ENCODE peak calls at places on chromosomes 12 and 14, in four cellular contexts. F is progenitor cell of endocrine pancreas, Z is fibroblast of villous mesenchyme, N is GM19239. A is an unnamed sample.

GRCh38 chr12:90712671-90713070 is 242.3 kb downstream of the CCER1 start:
- DNase-seq in Z (no peak), N (no peak), F (no peak), A (no peak)

GRCh38 chr12:116102019-116102418 is 175.5 kb downstream of the MED13L start:
- DNase-seq in N (no peak), F (no peak), Z (no peak), A (no peak)

GRCh38 chr12:12839886-12840285 is 26.7 kb downstream of the DDX47 start:
- DNase-seq in F (no peak), Z (peak), N (no peak), A (no peak)

GRCh38 chr12:49366652-49367380 is 446 bp upstream of the SPATS2 start:
- DNase-seq in Z (peak), F (peak), N (peak), A (peak)

GRCh38 chr12:55929306-55929791 is 1.6 kb upstream of the DGKA start:
- DNase-seq in F (no peak), N (peak), Z (no peak), A (no peak)

GRCh38 chr14:23951590-23952143 is 1.9 kb upstream of the DHRS4 start:
- DNase-seq in F (no peak), Z (no peak), N (no peak), A (no peak)

GRCh38 chr14:76924363-76925151 is 98.3 kb downstream of the LRRC74A start:
- DNase-seq in N (no peak), F (peak), Z (no peak), A (peak)

GRCh38 chr14:54567634-54568561 is 970 bp downstream of the SAMD4A start:
- DNase-seq in F (peak), Z (peak), N (peak), A (no peak)

GRCh38 chr14:55160989-55161388 is 30.4 kb downstream of the DLGAP5 start:
- DNase-seq in N (no peak), Z (peak), F (no peak), A (no peak)

GRCh38 chr12:125683748-125684381 is 618.6 kb downstream of the AACS start:
- DNase-seq in Z (no peak), N (peak), F (peak), A (no peak)

GRCh38 chr12:120980800-120981368 is 2.5 kb downstream of the HNF1A start:
- DNase-seq in Z (no peak), F (peak), N (no peak), A (no peak)

GRCh38 chr14:72629534-72629933 is 264.4 kb downstream of the DPF3 start:
- DNase-seq in Z (no peak), N (no peak), F (no peak), A (no peak)

GRCh38 chr12:75965661-75966060 is 65.9 kb downstream of the PHLDA1 start:
- DNase-seq in Z (no peak), F (no peak), N (no peak), A (no peak)

GRCh38 chr12:44117368-44117767 is 281.5 kb downstream of the TMEM117 start:
- DNase-seq in Z (no peak), N (no peak), F (no peak), A (no peak)

GRCh38 chr12:47458273-47458672 is 247.6 kb downstream of the RPAP3 start:
- DNase-seq in Z (no peak), N (no peak), F (no peak), A (no peak)

GRCh38 chr12:94770777-94771176 is 120.4 kb upstream of the TMCC3 start:
- DNase-seq in F (no peak), Z (no peak), N (no peak), A (no peak)

GRCh38 chr14:74583689-74584434 is 28.2 kb downstream of the LTBP2 start:
- DNase-seq in Z (peak), F (no peak), N (no peak), A (no peak)

GRCh38 chr14:88492272-88493089 is 62.3 kb downstream of the PTPN21 start:
- DNase-seq in F (peak), Z (peak), N (peak), A (peak)

GRCh38 chr12:107207931-107208515 is 114.7 kb upstream of the CRY1 start:
- DNase-seq in N (no peak), Z (peak), F (no peak), A (no peak)

GRCh38 chr14:103071544-103072251 is 12.3 kb upstream of the LBHD2 start:
- DNase-seq in F (no peak), N (no peak), Z (no peak), A (no peak)

GRCh38 chr12:11765817-11766794 is 116.6 kb downstream of the ETV6 start:
- DNase-seq in N (no peak), Z (peak), F (no peak), A (no peak)

GRCh38 chr14:94027566-94028449 is 1.7 kb downstream of the OTUB2 start:
- DNase-seq in F (no peak), Z (no peak), N (no peak), A (no peak)

GRCh38 chr14:39114073-39114838 is at the start of gene GEMIN2:
- DNase-seq in Z (peak), F (peak), N (peak), A (peak)

GRCh38 chr12:114671664-114672476 is 12.1 kb downstream of the TBX3 start:
- DNase-seq in Z (peak), N (no peak), F (no peak), A (no peak)

GRCh38 chr12:68031881-68032739 is 42.9 kb downstream of the IFNG-AS1 start:
- DNase-seq in Z (no peak), N (no peak), F (no peak), A (no peak)

GRCh38 chr14:96587823-96588385 is 85.7 kb downstream of the PAPOLA start:
- DNase-seq in Z (no peak), F (no peak), N (no peak), A (no peak)

GRCh38 chr12:25962932-25963525 is 4.5 kb downstream of the RASSF8 start:
- DNase-seq in F (no peak), N (no peak), Z (peak), A (no peak)

A was measured in NCI-H446.